ENCODE peak calls at places on chromosomes 1 and 21, in six cellular contexts. One of them, this sample, is unnamed.
A peak's percentile ranks its signal among the peaks of the same experiment; 100 is the strongest.

GRCh38 chr1:164771568-164772350 is 212.8 kb downstream of the PBX1 start:
- DNase-seq in NCI-H345: no peak
- DNase-seq in activated T-cell treated with anti-CD3 and anti-CD28 coated beads for 1 hour: no peak
- DNase-seq in SHP77: no peak
- DNase-seq in NCI-H1694: no peak
- DNase-seq in neural crest cell: no peak
- DNase-seq in this sample: peak; percentile 55

GRCh38 chr1:109570414-109570813 is 22.0 kb downstream of the GNAI3 start:
- DNase-seq in activated T-cell treated with anti-CD3 and anti-CD28 coated beads for 1 hour: no peak
- DNase-seq in NCI-H345: no peak
- DNase-seq in SHP77: no peak
- DNase-seq in neural crest cell: no peak
- DNase-seq in NCI-H1694: no peak
- DNase-seq in this sample: no peak

GRCh38 chr1:116724765-116725375 is 29.4 kb upstream of the CD2 start:
- DNase-seq in neural crest cell: peak; percentile 68
- DNase-seq in NCI-H345: peak; percentile 70
- DNase-seq in SHP77: peak; percentile 70
- DNase-seq in NCI-H1694: peak; percentile 72
- DNase-seq in activated T-cell treated with anti-CD3 and anti-CD28 coated beads for 1 hour: peak; percentile 84
- DNase-seq in this sample: peak; percentile 72

GRCh38 chr1:103447471-103447870 is 78.0 kb upstream of the RNPC3 start:
- DNase-seq in activated T-cell treated with anti-CD3 and anti-CD28 coated beads for 1 hour: no peak
- DNase-seq in neural crest cell: no peak
- DNase-seq in NCI-H1694: no peak
- DNase-seq in NCI-H345: no peak
- DNase-seq in SHP77: no peak
- DNase-seq in this sample: no peak

GRCh38 chr1:70978623-70979022 is 69.0 kb downstream of the PTGER3 start:
- DNase-seq in neural crest cell: no peak
- DNase-seq in NCI-H1694: no peak
- DNase-seq in NCI-H345: no peak
- DNase-seq in SHP77: no peak
- DNase-seq in activated T-cell treated with anti-CD3 and anti-CD28 coated beads for 1 hour: no peak
- DNase-seq in this sample: no peak

GRCh38 chr1:3699596-3699995 is 47.3 kb downstream of the TP73 start:
- DNase-seq in NCI-H345: no peak
- DNase-seq in SHP77: no peak
- DNase-seq in activated T-cell treated with anti-CD3 and anti-CD28 coated beads for 1 hour: no peak
- DNase-seq in NCI-H1694: no peak
- DNase-seq in neural crest cell: no peak
- DNase-seq in this sample: no peak

GRCh38 chr1:213082778-213083445 is 31.9 kb downstream of the RPS6KC1 start:
- DNase-seq in SHP77: no peak
- DNase-seq in NCI-H1694: no peak
- DNase-seq in neural crest cell: no peak
- DNase-seq in NCI-H345: no peak
- DNase-seq in activated T-cell treated with anti-CD3 and anti-CD28 coated beads for 1 hour: no peak
- DNase-seq in this sample: no peak

GRCh38 chr1:21604208-21604957 is 64.8 kb downstream of the RAP1GAP start:
- DNase-seq in neural crest cell: no peak
- DNase-seq in activated T-cell treated with anti-CD3 and anti-CD28 coated beads for 1 hour: no peak
- DNase-seq in SHP77: no peak
- DNase-seq in NCI-H1694: no peak
- DNase-seq in NCI-H345: no peak
- DNase-seq in this sample: no peak

GRCh38 chr1:119882172-119883029 is 13.9 kb downstream of the ADAM30 start:
- DNase-seq in NCI-H345: no peak
- DNase-seq in NCI-H1694: no peak
- DNase-seq in activated T-cell treated with anti-CD3 and anti-CD28 coated beads for 1 hour: no peak
- DNase-seq in neural crest cell: no peak
- DNase-seq in SHP77: no peak
- DNase-seq in this sample: no peak

GRCh38 chr1:44077421-44077820 is 41.2 kb upstream of the KLF17 start:
- DNase-seq in SHP77: no peak
- DNase-seq in activated T-cell treated with anti-CD3 and anti-CD28 coated beads for 1 hour: no peak
- DNase-seq in NCI-H1694: no peak
- DNase-seq in neural crest cell: no peak
- DNase-seq in NCI-H345: no peak
- DNase-seq in this sample: no peak

GRCh38 chr21:44076316-44076715 is 30.9 kb upstream of the PWP2 start:
- DNase-seq in neural crest cell: no peak
- DNase-seq in NCI-H345: no peak
- DNase-seq in activated T-cell treated with anti-CD3 and anti-CD28 coated beads for 1 hour: no peak
- DNase-seq in SHP77: no peak
- DNase-seq in NCI-H1694: no peak
- DNase-seq in this sample: no peak

GRCh38 chr1:27392778-27393635 is 585 bp downstream of the GPR3 start:
- DNase-seq in neural crest cell: no peak
- DNase-seq in SHP77: peak; percentile 15
- DNase-seq in NCI-H345: peak; percentile 38
- DNase-seq in NCI-H1694: no peak
- DNase-seq in activated T-cell treated with anti-CD3 and anti-CD28 coated beads for 1 hour: no peak
- DNase-seq in this sample: peak; percentile 34

GRCh38 chr1:235293322-235293942 is 34.5 kb downstream of the ARID4B start:
- DNase-seq in SHP77: no peak
- DNase-seq in NCI-H1694: no peak
- DNase-seq in NCI-H345: no peak
- DNase-seq in activated T-cell treated with anti-CD3 and anti-CD28 coated beads for 1 hour: no peak
- DNase-seq in neural crest cell: no peak
- DNase-seq in this sample: no peak